ENCODE peak calls at places on chromosome 11, in seven cellular contexts. One of them, this sample, is unnamed.

GRCh38 chr11:88051386-88051785 is 123.9 kb downstream of the RAB38 start:
- DNase-seq in H9: no peak
- DNase-seq in mesendoderm: no peak
- DNase-seq in IMR-90: peak; percentile 47
- DNase-seq in trophoblast cell: no peak
- DNase-seq in neuronal stem cell: no peak
- DNase-seq in H1: no peak
- DNase-seq in this sample: peak; percentile 17

GRCh38 chr11:69497221-69497787 is 15.8 kb downstream of the LINC01488 start:
- DNase-seq in H9: no peak
- DNase-seq in mesendoderm: peak; percentile 76
- DNase-seq in IMR-90: peak; percentile 95
- DNase-seq in trophoblast cell: peak; percentile 99
- DNase-seq in neuronal stem cell: peak; percentile 81
- DNase-seq in H1: no peak
- DNase-seq in this sample: peak; percentile 95

GRCh38 chr11:9091044-9091936 is at the start of gene SCUBE2:
- DNase-seq in H9: peak; percentile 45
- DNase-seq in mesendoderm: no peak
- DNase-seq in IMR-90: no peak
- DNase-seq in trophoblast cell: no peak
- DNase-seq in neuronal stem cell: no peak
- DNase-seq in H1: peak; percentile 62
- DNase-seq in this sample: no peak

GRCh38 chr11:66334605-66335442 is 1.4 kb downstream of the RIN1 start:
- DNase-seq in H9: no peak
- DNase-seq in mesendoderm: no peak
- DNase-seq in IMR-90: no peak
- DNase-seq in trophoblast cell: no peak
- DNase-seq in neuronal stem cell: no peak
- DNase-seq in H1: no peak
- DNase-seq in this sample: peak; percentile 42

GRCh38 chr11:133946541-133947297 is 10.0 kb downstream of the IGSF9B start:
- DNase-seq in H9: no peak
- DNase-seq in mesendoderm: no peak
- DNase-seq in IMR-90: no peak
- DNase-seq in trophoblast cell: no peak
- DNase-seq in neuronal stem cell: no peak
- DNase-seq in H1: no peak
- DNase-seq in this sample: no peak

GRCh38 chr11:77086521-77087472 is 15.8 kb upstream of the OMP start:
- DNase-seq in H9: no peak
- DNase-seq in mesendoderm: peak; percentile 27
- DNase-seq in IMR-90: no peak
- DNase-seq in trophoblast cell: no peak
- DNase-seq in neuronal stem cell: no peak
- DNase-seq in H1: no peak
- DNase-seq in this sample: no peak

GRCh38 chr11:18498039-18498438 is 28.7 kb downstream of the TSG101 start:
- DNase-seq in H9: no peak
- DNase-seq in mesendoderm: no peak
- DNase-seq in IMR-90: no peak
- DNase-seq in trophoblast cell: no peak
- DNase-seq in neuronal stem cell: no peak
- DNase-seq in H1: no peak
- DNase-seq in this sample: no peak

GRCh38 chr11:127485541-127485940 is 485.0 kb upstream of the KIRREL3 start:
- DNase-seq in H9: no peak
- DNase-seq in mesendoderm: no peak
- DNase-seq in IMR-90: no peak
- DNase-seq in trophoblast cell: peak; percentile 24
- DNase-seq in neuronal stem cell: no peak
- DNase-seq in H1: no peak
- DNase-seq in this sample: peak; percentile 29

GRCh38 chr11:104164028-104164520 is at the start of gene PDGFD:
- DNase-seq in H9: peak; percentile 90
- DNase-seq in mesendoderm: peak; percentile 95
- DNase-seq in IMR-90: peak; percentile 70
- DNase-seq in trophoblast cell: peak; percentile 32
- DNase-seq in neuronal stem cell: peak; percentile 78
- DNase-seq in H1: peak; percentile 85
- DNase-seq in this sample: peak; percentile 71

GRCh38 chr11:68928481-68928880 is 24.8 kb downstream of the IGHMBP2 start:
- DNase-seq in H9: no peak
- DNase-seq in mesendoderm: no peak
- DNase-seq in IMR-90: no peak
- DNase-seq in trophoblast cell: no peak
- DNase-seq in neuronal stem cell: no peak
- DNase-seq in H1: no peak
- DNase-seq in this sample: no peak

GRCh38 chr11:68411501-68411991 is 49.0 kb upstream of the PPP6R3 start:
- DNase-seq in H9: no peak
- DNase-seq in mesendoderm: no peak
- DNase-seq in IMR-90: no peak
- DNase-seq in trophoblast cell: no peak
- DNase-seq in neuronal stem cell: no peak
- DNase-seq in H1: no peak
- DNase-seq in this sample: no peak

GRCh38 chr11:45142241-45142885 is 4.1 kb upstream of the PRDM11 start:
- DNase-seq in H9: no peak
- DNase-seq in mesendoderm: no peak
- DNase-seq in IMR-90: peak; percentile 28
- DNase-seq in trophoblast cell: no peak
- DNase-seq in neuronal stem cell: no peak
- DNase-seq in H1: no peak
- DNase-seq in this sample: no peak

GRCh38 chr11:32003335-32003734 is 87.5 kb upstream of the RCN1 start:
- DNase-seq in H9: no peak
- DNase-seq in mesendoderm: no peak
- DNase-seq in IMR-90: no peak
- DNase-seq in trophoblast cell: no peak
- DNase-seq in neuronal stem cell: no peak
- DNase-seq in H1: no peak
- DNase-seq in this sample: no peak

GRCh38 chr11:99162819-99163218 is 142.1 kb downstream of the CNTN5 start:
- DNase-seq in H9: no peak
- DNase-seq in mesendoderm: no peak
- DNase-seq in IMR-90: no peak
- DNase-seq in trophoblast cell: no peak
- DNase-seq in neuronal stem cell: no peak
- DNase-seq in H1: no peak
- DNase-seq in this sample: no peak

GRCh38 chr11:31825453-31826391 is 14.6 kb upstream of the PAX6 start:
- DNase-seq in H9: peak; percentile 55
- DNase-seq in mesendoderm: peak; percentile 22
- DNase-seq in IMR-90: no peak
- DNase-seq in trophoblast cell: no peak
- DNase-seq in neuronal stem cell: peak; percentile 23
- DNase-seq in H1: peak; percentile 78
- DNase-seq in this sample: no peak

GRCh38 chr11:10654211-10655150 is 39.1 kb downstream of the IRAG1 start:
- DNase-seq in H9: no peak
- DNase-seq in mesendoderm: peak; percentile 80
- DNase-seq in IMR-90: peak; percentile 67
- DNase-seq in trophoblast cell: peak; percentile 77
- DNase-seq in neuronal stem cell: peak; percentile 32
- DNase-seq in H1: no peak
- DNase-seq in this sample: peak; percentile 62

GRCh38 chr11:28756977-28757376 is 648.8 kb downstream of the METTL15 start:
- DNase-seq in H9: no peak
- DNase-seq in mesendoderm: peak; percentile 13
- DNase-seq in IMR-90: peak; percentile 89
- DNase-seq in trophoblast cell: no peak
- DNase-seq in neuronal stem cell: no peak
- DNase-seq in H1: no peak
- DNase-seq in this sample: peak; percentile 37

GRCh38 chr11:63508745-63509144 is 2.9 kb downstream of the LGALS12 start:
- DNase-seq in H9: no peak
- DNase-seq in mesendoderm: no peak
- DNase-seq in IMR-90: no peak
- DNase-seq in trophoblast cell: no peak
- DNase-seq in neuronal stem cell: no peak
- DNase-seq in H1: no peak
- DNase-seq in this sample: no peak

GRCh38 chr11:63510360-63511130 is 4.7 kb downstream of the LGALS12 start:
- DNase-seq in H9: no peak
- DNase-seq in mesendoderm: no peak
- DNase-seq in IMR-90: no peak
- DNase-seq in trophoblast cell: no peak
- DNase-seq in neuronal stem cell: no peak
- DNase-seq in H1: no peak
- DNase-seq in this sample: no peak

GRCh38 chr11:63512816-63513215 is 6.9 kb downstream of the LGALS12 start:
- DNase-seq in H9: no peak
- DNase-seq in mesendoderm: no peak
- DNase-seq in IMR-90: no peak
- DNase-seq in trophoblast cell: no peak
- DNase-seq in neuronal stem cell: no peak
- DNase-seq in H1: no peak
- DNase-seq in this sample: no peak

GRCh38 chr11:63508009-63508408 is 2.1 kb downstream of the LGALS12 start:
- DNase-seq in H9: peak; percentile 88
- DNase-seq in mesendoderm: peak; percentile 96
- DNase-seq in IMR-90: no peak
- DNase-seq in trophoblast cell: no peak
- DNase-seq in neuronal stem cell: peak; percentile 20
- DNase-seq in H1: no peak
- DNase-seq in this sample: no peak

GRCh38 chr11:63511349-63511748 is 5.5 kb downstream of the LGALS12 start:
- DNase-seq in H9: no peak
- DNase-seq in mesendoderm: no peak
- DNase-seq in IMR-90: no peak
- DNase-seq in trophoblast cell: no peak
- DNase-seq in neuronal stem cell: no peak
- DNase-seq in H1: no peak
- DNase-seq in this sample: no peak
- H4K8ac ChIP-seq in H9: no peak overlapping the region
- H4K8ac ChIP-seq in mesendoderm: no peak overlapping the region
- H4K8ac ChIP-seq in IMR-90: no peak overlapping the region
- H4K8ac ChIP-seq in trophoblast cell: no peak overlapping the region
- H4K8ac ChIP-seq in neuronal stem cell: no peak overlapping the region
- H4K8ac ChIP-seq in H1: peak overlapping the region; percentile 35
- H4K8ac ChIP-seq in this sample: no peak overlapping the region

DNA sequence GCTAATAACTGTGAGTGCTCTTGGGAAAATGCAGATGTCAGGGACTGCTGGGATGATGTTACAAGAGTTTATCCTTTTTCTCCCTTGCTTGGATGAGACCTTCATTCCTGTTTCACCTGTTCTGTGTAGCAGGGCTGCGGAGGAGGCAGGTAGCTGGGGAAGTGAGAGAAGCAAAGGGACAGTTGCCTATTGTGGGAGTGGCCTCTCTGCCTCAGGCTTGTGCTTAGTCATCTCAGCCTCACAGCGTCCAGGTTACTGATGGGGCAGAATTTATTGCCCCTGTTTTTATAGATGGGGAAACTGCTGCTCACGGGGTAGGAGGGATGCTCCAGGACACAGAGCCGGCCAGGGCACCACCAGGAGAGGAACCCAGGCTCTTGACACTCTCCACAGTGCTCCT is 1.7 kb downstream of the STX3 start:
- DNase-seq in H9: peak; percentile 38
- DNase-seq in mesendoderm: peak; percentile 62
- DNase-seq in IMR-90: peak; percentile 15
- DNase-seq in trophoblast cell: peak; percentile 57
- DNase-seq in neuronal stem cell: no peak
- DNase-seq in H1: no peak
- DNase-seq in this sample: peak; percentile 37
- H3K9ac ChIP-seq in H9: no peak overlapping the region
- H3K9ac ChIP-seq in mesendoderm: no peak overlapping the region
- H3K9ac ChIP-seq in IMR-90: no peak overlapping the region
- H3K9ac ChIP-seq in trophoblast cell: no peak overlapping the region
- H3K9ac ChIP-seq in neuronal stem cell: no peak overlapping the region
- H3K9ac ChIP-seq in H1: no peak overlapping the region
- H3K9ac ChIP-seq in this sample: peak overlapping the region; percentile 95

DNA sequence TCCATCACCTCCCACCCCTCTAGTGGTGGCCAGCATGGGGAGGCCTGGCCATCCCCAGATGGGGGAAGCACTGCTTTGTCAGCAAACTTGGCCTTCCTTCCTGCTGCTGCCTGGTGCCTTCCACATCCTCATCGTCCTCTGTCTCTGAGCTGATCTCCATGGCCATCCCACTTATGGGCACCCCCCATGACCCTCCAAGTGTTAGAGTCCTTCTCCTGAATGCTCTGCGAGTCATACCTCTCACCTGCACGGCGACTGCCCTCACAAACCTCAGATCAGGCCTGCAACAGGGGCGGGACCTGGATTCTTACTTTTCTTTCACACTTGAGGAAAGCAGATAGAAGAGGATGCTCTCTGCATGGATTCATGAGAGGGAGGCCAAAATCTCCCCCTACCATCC is 24.0 kb downstream of the POU2AF1 start:
- DNase-seq in H9: no peak
- DNase-seq in mesendoderm: no peak
- DNase-seq in IMR-90: no peak
- DNase-seq in trophoblast cell: no peak
- DNase-seq in neuronal stem cell: no peak
- DNase-seq in H1: no peak
- DNase-seq in this sample: no peak
- H2AK5ac ChIP-seq in H9: no peak overlapping the region
- H2AK5ac ChIP-seq in mesendoderm: no peak overlapping the region
- H2AK5ac ChIP-seq in IMR-90: no peak overlapping the region
- H2AK5ac ChIP-seq in trophoblast cell: no peak overlapping the region
- H2AK5ac ChIP-seq in neuronal stem cell: no peak overlapping the region
- H2AK5ac ChIP-seq in H1: no peak overlapping the region
- H2AK5ac ChIP-seq in this sample: no peak overlapping the region

GRCh38 chr11:2807801-2808241 is 77.8 kb downstream of the CDKN1C start:
- DNase-seq in H9: peak; percentile 12
- DNase-seq in mesendoderm: no peak
- DNase-seq in IMR-90: no peak
- DNase-seq in trophoblast cell: no peak
- DNase-seq in neuronal stem cell: no peak
- DNase-seq in H1: no peak
- DNase-seq in this sample: no peak
- H4K8ac ChIP-seq in H9: no peak overlapping the region
- H4K8ac ChIP-seq in mesendoderm: no peak overlapping the region
- H4K8ac ChIP-seq in IMR-90: no peak overlapping the region
- H4K8ac ChIP-seq in trophoblast cell: no peak overlapping the region
- H4K8ac ChIP-seq in neuronal stem cell: no peak overlapping the region
- H4K8ac ChIP-seq in H1: no peak overlapping the region
- H4K8ac ChIP-seq in this sample: no peak overlapping the region